ENCODE peak calls at places on chromosome 2, in seven cellular contexts. H is CD8-positive, alpha-beta T cell; C is GM23338; G is right lobe of liver; Y is heart right ventricle; B is uterus; L is heart left ventricle. K is an unnamed sample.

GRCh38 chr2:40027968-40028367 is 248.9 kb upstream of the THUMPD2 start:
- DNase-seq in H (no peak), C (no peak), G (no peak), Y (no peak), B (no peak), L (no peak), K (no peak)

GRCh38 chr2:240432820-240433801 is 2.4 kb upstream of the GPC1 start:
- DNase-seq in H (peak), C (no peak), G (peak), Y (peak), B (peak), L (no peak), K (peak)

GRCh38 chr2:74499269-74499939 is at the start of gene LBX2:
- DNase-seq in H (no peak), C (peak), G (no peak), Y (no peak), B (no peak), L (no peak), K (no peak)

GRCh38 chr2:113390133-113390849 is 47.2 kb upstream of the ZNG1B start:
- DNase-seq in H (peak), C (peak), G (no peak), Y (no peak), B (peak), L (peak), K (no peak)

GRCh38 chr2:134669731-134670669 is 48.8 kb downstream of the TMEM163 start:
- DNase-seq in H (peak), C (no peak), G (no peak), Y (no peak), B (no peak), L (no peak), K (no peak)

GRCh38 chr2:132473174-132473883 is 56.7 kb downstream of the GPR39 start:
- DNase-seq in H (no peak), C (no peak), G (no peak), Y (no peak), B (no peak), L (no peak), K (no peak)

GRCh38 chr2:42138163-42139016 is 30.8 kb upstream of the EML4 start:
- DNase-seq in H (no peak), C (no peak), G (no peak), Y (no peak), B (peak), L (peak), K (no peak)

GRCh38 chr2:26887142-26887541 is 39.2 kb downstream of the DPYSL5 start:
- DNase-seq in H (no peak), C (no peak), G (no peak), Y (peak), B (no peak), L (no peak), K (no peak)

GRCh38 chr2:202064881-202065230 is 8.2 kb upstream of the KIAA2012 start:
- DNase-seq in H (no peak), C (no peak), G (no peak), Y (no peak), B (no peak), L (no peak), K (no peak)

GRCh38 chr2:134319581-134320246 is 65.8 kb downstream of the MGAT5 start:
- DNase-seq in H (no peak), C (peak), G (no peak), Y (no peak), B (no peak), L (no peak), K (no peak)

GRCh38 chr2:203650860-203651613 is 55.4 kb upstream of the CD28 start:
- DNase-seq in H (no peak), C (peak), G (no peak), Y (no peak), B (peak), L (peak), K (no peak)

GRCh38 chr2:188068093-188068492 is 223.6 kb upstream of the GULP1 start:
- DNase-seq in H (no peak), C (peak), G (no peak), Y (no peak), B (no peak), L (no peak), K (no peak)

DNA sequence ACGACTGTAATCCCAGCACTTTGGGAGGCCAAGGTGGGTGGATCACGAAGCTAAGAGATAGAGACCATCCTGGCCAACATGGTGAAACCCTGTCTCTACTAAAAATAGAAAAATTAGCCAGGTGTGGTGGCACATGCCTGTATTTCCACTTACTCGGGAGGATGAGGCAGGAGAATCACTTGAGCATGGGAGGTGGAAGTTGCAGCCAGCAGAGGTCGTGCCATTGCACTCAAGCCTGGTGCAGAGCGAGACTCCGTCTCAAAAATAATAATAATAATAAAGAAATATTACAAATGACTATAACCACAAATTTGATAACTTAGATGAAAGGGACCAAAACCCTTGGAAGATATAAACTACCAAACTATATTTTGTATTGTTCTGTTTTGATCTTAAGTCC is 226.3 kb upstream of the GULP1 start:
- DNase-seq in H (no peak), C (no peak), G (no peak), Y (no peak), B (no peak), L (no peak), K (no peak)
- TF ChIP-seq CTCF in H (no peak), C (peak), G (no peak), Y (no peak), B (no peak), L (no peak), K (no peak)

GRCh38 chr2:131040661-131041401 is 52.4 kb downstream of the FAM168B start:
- DNase-seq in H (peak), C (no peak), G (no peak), Y (no peak), B (no peak), L (no peak), K (no peak)
- TF ChIP-seq CTCF in H (no peak), C (no peak), G (no peak), Y (no peak), B (no peak), L (no peak), K (peak)

GRCh38 chr2:172997031-172997430 is 78.6 kb upstream of the MAP3K20 start:
- DNase-seq in H (no peak), C (no peak), G (no peak), Y (no peak), B (no peak), L (no peak), K (no peak)

GRCh38 chr2:173001664-173002604 is 73.7 kb upstream of the MAP3K20 start:
- DNase-seq in H (no peak), C (no peak), G (no peak), Y (no peak), B (no peak), L (no peak), K (no peak)

GRCh38 chr2:173002751-173003541 is 72.7 kb upstream of the MAP3K20 start:
- DNase-seq in H (no peak), C (peak), G (no peak), Y (no peak), B (no peak), L (no peak), K (no peak)

GRCh38 chr2:172998547-172998946 is 77.1 kb upstream of the MAP3K20 start:
- DNase-seq in H (no peak), C (no peak), G (no peak), Y (no peak), B (no peak), L (no peak), K (no peak)

DNA sequence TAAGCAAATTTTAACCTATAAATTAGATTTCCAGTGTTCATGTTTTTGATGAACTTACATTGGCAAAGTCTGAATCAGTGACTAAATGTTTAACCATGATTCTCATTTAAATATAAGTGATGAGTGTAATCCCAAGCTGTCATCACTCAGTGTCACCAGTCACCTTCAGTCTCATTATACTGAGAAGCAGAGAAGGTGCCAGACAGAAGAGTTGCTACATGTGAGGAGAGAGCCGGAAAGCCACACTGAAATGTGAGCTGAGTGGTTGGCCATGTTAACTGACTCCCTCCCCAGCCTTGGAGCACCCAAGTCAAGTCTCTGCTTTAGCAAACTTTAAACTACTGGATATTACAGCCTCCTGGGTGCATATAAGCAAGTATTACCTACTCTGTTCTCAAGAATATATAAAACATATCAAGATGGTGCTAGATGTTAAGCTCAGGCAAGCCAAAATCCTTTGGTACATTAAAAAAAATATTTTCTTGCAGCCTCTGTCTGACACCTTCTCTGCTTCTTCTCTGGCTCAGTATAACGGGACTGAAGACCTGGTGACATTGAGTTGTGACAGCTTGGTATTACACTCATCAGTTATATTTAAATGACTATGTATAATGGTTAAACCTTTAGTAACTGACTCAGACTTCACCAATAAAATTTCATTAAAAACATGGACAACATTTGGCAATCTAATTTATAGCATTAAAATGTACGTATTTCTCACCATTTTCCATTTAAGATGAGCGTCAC is 75.8 kb upstream of the MAP3K20 start:
- DNase-seq in H (no peak), C (no peak), G (no peak), Y (no peak), B (no peak), L (no peak), K (no peak)
- TF ChIP-seq CTCF in H (no peak), C (no peak), G (no peak), Y (no peak), B (no peak), L (no peak), K (no peak)

DNA sequence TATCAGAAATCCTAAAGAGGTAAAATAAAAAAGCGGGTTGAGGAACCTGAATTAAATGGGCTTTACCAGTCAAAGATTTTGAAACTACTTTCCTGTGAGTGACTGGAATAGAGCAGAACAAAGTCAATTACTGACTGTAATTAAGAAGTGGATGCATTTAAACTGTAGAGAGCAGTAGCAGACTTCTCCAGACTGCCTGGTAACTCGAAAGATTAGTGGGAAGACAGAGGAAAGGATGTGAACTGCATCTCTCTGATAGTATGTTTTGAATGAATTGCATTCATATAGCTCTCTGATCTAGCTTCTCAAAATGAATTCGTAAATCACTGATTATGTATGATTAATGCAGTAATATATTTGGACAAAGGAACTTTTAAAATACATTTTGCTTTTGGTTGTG is 303.9 kb downstream of the ARHGAP15 start:
- DNase-seq in H (no peak), C (peak), G (no peak), Y (no peak), B (no peak), L (no peak), K (no peak)
- TF ChIP-seq CTCF in H (no peak), C (peak), G (peak), Y (no peak), B (no peak), L (peak), K (peak)

GRCh38 chr2:20576598-20577115 is 74.2 kb downstream of the HS1BP3 start:
- DNase-seq in H (no peak), C (no peak), G (no peak), Y (no peak), B (no peak), L (no peak), K (no peak)
- TF ChIP-seq CTCF in H (no peak), C (no peak), G (no peak), Y (no peak), B (no peak), L (no peak), K (no peak)

DNA sequence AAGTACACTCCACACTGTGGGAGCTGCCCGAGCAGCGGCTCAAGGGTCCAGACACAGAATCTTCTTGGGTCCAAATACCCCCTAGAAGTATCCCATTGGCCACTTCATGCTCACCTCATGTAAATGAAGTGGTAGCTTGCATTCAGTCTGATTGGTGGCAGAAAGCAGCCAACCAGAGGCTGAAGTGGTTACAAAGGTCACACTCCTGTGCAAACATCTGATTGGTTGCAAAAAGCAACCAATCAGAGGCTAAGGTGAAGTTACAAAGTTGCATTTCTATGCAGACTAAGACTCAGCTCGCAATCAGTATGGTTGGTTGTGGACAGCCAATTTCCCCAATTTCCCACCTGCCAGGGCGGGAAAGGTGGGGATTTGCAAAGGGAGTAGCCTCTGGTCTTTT is 94.3 kb downstream of the DGKD start:
- DNase-seq in H (no peak), C (no peak), G (peak), Y (no peak), B (no peak), L (no peak), K (no peak)
- TF ChIP-seq CTCF in H (no peak), C (no peak), G (no peak), Y (no peak), B (no peak), L (no peak), K (no peak)

GRCh38 chr2:120503793-120504571 is 158.0 kb downstream of the INHBB start:
- DNase-seq in H (no peak), C (peak), G (peak), Y (peak), B (no peak), L (peak), K (peak)
- TF ChIP-seq CTCF in H (no peak), C (no peak), G (peak), Y (no peak), B (no peak), L (peak), K (no peak)

DNA sequence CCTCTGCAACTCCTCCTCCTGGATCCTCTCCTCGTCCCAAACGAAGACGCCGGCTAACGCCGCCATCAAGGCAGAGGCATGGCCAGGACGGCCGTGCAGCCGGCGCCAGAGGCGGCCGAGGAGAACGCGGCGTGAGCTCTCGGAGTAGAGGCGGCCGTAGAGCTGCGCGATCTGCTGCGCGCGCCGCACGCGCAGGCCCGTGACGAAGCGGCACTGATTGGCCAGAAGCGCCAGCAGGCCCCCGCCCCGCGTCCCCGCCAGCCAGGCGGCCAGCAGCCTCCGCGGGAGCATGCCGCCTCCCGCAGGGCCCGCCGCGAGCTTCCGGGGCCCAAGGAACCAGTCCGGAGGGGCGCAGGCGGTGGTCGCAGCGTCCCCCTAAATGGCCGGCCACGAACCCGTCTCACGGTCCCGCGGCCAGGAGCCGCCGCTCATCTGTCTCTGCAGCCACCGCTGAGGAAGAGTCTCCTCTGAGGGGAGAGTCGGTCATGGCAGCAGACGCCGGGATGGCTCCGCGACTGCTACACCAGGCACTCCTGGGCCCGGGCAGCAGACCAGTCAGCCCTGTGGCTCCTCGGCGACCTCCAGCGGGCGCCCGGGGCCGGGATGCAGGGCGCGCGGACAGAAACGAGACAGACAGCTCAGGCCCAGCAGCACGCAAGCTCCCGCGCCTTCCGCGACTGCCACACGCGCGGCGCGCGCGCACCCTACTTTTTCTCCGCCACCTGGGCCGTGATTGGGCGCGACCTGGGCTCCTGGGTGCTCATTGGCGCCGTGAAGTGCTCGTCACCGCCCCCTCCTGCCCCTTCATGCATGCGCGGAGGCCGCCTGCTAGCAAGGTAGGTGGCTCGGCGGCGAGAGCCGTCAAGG is at the start of gene STARD7:
- DNase-seq in H (peak), C (peak), G (peak), Y (peak), B (peak), L (peak), K (peak)
- TF ChIP-seq CTCF in H (no peak), C (peak), G (peak), Y (peak), B (peak), L (no peak), K (peak)

DNA sequence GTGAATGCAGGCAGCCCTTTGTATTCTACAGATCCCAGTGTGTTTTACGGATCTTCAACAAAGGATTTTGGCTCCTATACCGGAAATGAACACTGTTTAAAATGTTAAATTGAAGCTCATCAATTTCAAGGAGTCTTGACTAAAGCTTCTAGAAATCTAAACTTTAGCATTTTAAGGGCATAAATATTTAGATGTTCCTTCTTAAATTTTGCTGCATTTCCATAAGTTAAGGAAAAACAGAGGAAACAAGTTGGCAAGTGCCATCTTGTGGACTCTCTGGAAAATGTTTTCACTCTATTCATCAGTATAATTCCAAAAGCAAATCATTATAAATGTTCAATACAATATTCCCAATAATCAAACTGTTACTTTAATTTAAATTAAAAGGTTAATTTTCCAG is 19.6 kb downstream of the CHN1 start:
- DNase-seq in H (no peak), C (no peak), G (no peak), Y (no peak), B (no peak), L (no peak), K (no peak)
- TF ChIP-seq CTCF in H (no peak), C (peak), G (peak), Y (peak), B (peak), L (peak), K (peak)

K was measured in chondrocyte.